ENCODE peak calls at places on chromosome 1, in ten cellular contexts. One of them, this sample, is unnamed.
A peak's percentile ranks its signal among the peaks of the same experiment; 100 is the strongest.

GRCh38 chr1:34378968-34379729 is 202.4 kb downstream of the C1orf94 start:
- DNase-seq in lung: no peak
- DNase-seq in hepatocyte: peak; percentile 30
- DNase-seq in PC-3: no peak
- DNase-seq in breast epithelium: no peak
- DNase-seq in heart left ventricle: no peak
- DNase-seq in keratinocyte: no peak
- DNase-seq in heart right ventricle: no peak
- DNase-seq in fibroblast of lung: peak; percentile 59
- DNase-seq in psoas muscle: no peak
- DNase-seq in this sample: no peak

GRCh38 chr1:112769611-112770010 is 54.5 kb upstream of the PPM1J start:
- DNase-seq in lung: no peak
- DNase-seq in hepatocyte: no peak
- DNase-seq in PC-3: no peak
- DNase-seq in breast epithelium: no peak
- DNase-seq in heart left ventricle: no peak
- DNase-seq in keratinocyte: no peak
- DNase-seq in heart right ventricle: no peak
- DNase-seq in fibroblast of lung: peak; percentile 29
- DNase-seq in psoas muscle: no peak
- DNase-seq in this sample: no peak

GRCh38 chr1:167443757-167444156 is 74.6 kb downstream of the CD247 start:
- DNase-seq in lung: no peak
- DNase-seq in hepatocyte: no peak
- DNase-seq in PC-3: no peak
- DNase-seq in breast epithelium: no peak
- DNase-seq in heart left ventricle: no peak
- DNase-seq in keratinocyte: no peak
- DNase-seq in heart right ventricle: no peak
- DNase-seq in fibroblast of lung: no peak
- DNase-seq in psoas muscle: no peak
- DNase-seq in this sample: no peak

GRCh38 chr1:12276225-12276624 is 46.4 kb downstream of the VPS13D start:
- DNase-seq in lung: no peak
- DNase-seq in hepatocyte: peak; percentile 42
- DNase-seq in PC-3: peak; percentile 53
- DNase-seq in breast epithelium: no peak
- DNase-seq in heart left ventricle: no peak
- DNase-seq in keratinocyte: no peak
- DNase-seq in heart right ventricle: peak; percentile 9
- DNase-seq in fibroblast of lung: peak; percentile 19
- DNase-seq in psoas muscle: no peak
- DNase-seq in this sample: no peak

GRCh38 chr1:223641523-223642039 is 23.9 kb downstream of the CAPN8 start:
- DNase-seq in lung: peak; percentile 63
- DNase-seq in hepatocyte: peak; percentile 34
- DNase-seq in PC-3: peak; percentile 30
- DNase-seq in breast epithelium: no peak
- DNase-seq in heart left ventricle: no peak
- DNase-seq in keratinocyte: no peak
- DNase-seq in heart right ventricle: no peak
- DNase-seq in fibroblast of lung: no peak
- DNase-seq in psoas muscle: no peak
- DNase-seq in this sample: no peak

GRCh38 chr1:33930346-33931114 is 66.7 kb downstream of the HMGB4 start:
- DNase-seq in lung: no peak
- DNase-seq in hepatocyte: no peak
- DNase-seq in PC-3: no peak
- DNase-seq in breast epithelium: no peak
- DNase-seq in heart left ventricle: no peak
- DNase-seq in keratinocyte: no peak
- DNase-seq in heart right ventricle: no peak
- DNase-seq in fibroblast of lung: no peak
- DNase-seq in psoas muscle: no peak
- DNase-seq in this sample: no peak

GRCh38 chr1:63223426-63223825 is 98.9 kb upstream of the FOXD3 start:
- DNase-seq in lung: no peak
- DNase-seq in hepatocyte: no peak
- DNase-seq in PC-3: no peak
- DNase-seq in breast epithelium: no peak
- DNase-seq in heart left ventricle: no peak
- DNase-seq in keratinocyte: no peak
- DNase-seq in heart right ventricle: no peak
- DNase-seq in fibroblast of lung: no peak
- DNase-seq in psoas muscle: no peak
- DNase-seq in this sample: no peak

GRCh38 chr1:170498896-170499295 is 33.1 kb upstream of the GORAB start:
- DNase-seq in lung: no peak
- DNase-seq in hepatocyte: no peak
- DNase-seq in PC-3: no peak
- DNase-seq in breast epithelium: no peak
- DNase-seq in heart left ventricle: no peak
- DNase-seq in keratinocyte: no peak
- DNase-seq in heart right ventricle: no peak
- DNase-seq in fibroblast of lung: no peak
- DNase-seq in psoas muscle: no peak
- DNase-seq in this sample: no peak

GRCh38 chr1:205199931-205200299 is 11.6 kb downstream of the DSTYK start:
- DNase-seq in lung: no peak
- DNase-seq in hepatocyte: no peak
- DNase-seq in PC-3: no peak
- DNase-seq in breast epithelium: no peak
- DNase-seq in heart left ventricle: no peak
- DNase-seq in keratinocyte: no peak
- DNase-seq in heart right ventricle: no peak
- DNase-seq in fibroblast of lung: no peak
- DNase-seq in psoas muscle: no peak
- DNase-seq in this sample: no peak

GRCh38 chr1:155051777-155052398 is 772 bp downstream of the ADAM15 start:
- DNase-seq in lung: peak; percentile 75
- DNase-seq in hepatocyte: no peak
- DNase-seq in PC-3: peak; percentile 77
- DNase-seq in breast epithelium: no peak
- DNase-seq in heart left ventricle: peak; percentile 80
- DNase-seq in keratinocyte: no peak
- DNase-seq in heart right ventricle: peak; percentile 79
- DNase-seq in fibroblast of lung: peak; percentile 23
- DNase-seq in psoas muscle: peak; percentile 71
- DNase-seq in this sample: no peak

GRCh38 chr1:93447481-93448291 is at the start of gene FNBP1L:
- DNase-seq in lung: peak; percentile 79
- DNase-seq in hepatocyte: peak; percentile 94
- DNase-seq in PC-3: peak; percentile 83
- DNase-seq in breast epithelium: peak; percentile 80
- DNase-seq in heart left ventricle: peak; percentile 83
- DNase-seq in keratinocyte: no peak
- DNase-seq in heart right ventricle: peak; percentile 81
- DNase-seq in fibroblast of lung: peak; percentile 75
- DNase-seq in psoas muscle: peak; percentile 75
- DNase-seq in this sample: no peak

GRCh38 chr1:54424398-54424797 is 18.2 kb upstream of the SSBP3 start:
- DNase-seq in lung: no peak
- DNase-seq in hepatocyte: no peak
- DNase-seq in PC-3: no peak
- DNase-seq in breast epithelium: no peak
- DNase-seq in heart left ventricle: no peak
- DNase-seq in keratinocyte: no peak
- DNase-seq in heart right ventricle: no peak
- DNase-seq in fibroblast of lung: no peak
- DNase-seq in psoas muscle: no peak
- DNase-seq in this sample: no peak

GRCh38 chr1:54428838-54429513 is 22.8 kb upstream of the SSBP3 start:
- DNase-seq in lung: no peak
- DNase-seq in hepatocyte: no peak
- DNase-seq in PC-3: no peak
- DNase-seq in breast epithelium: no peak
- DNase-seq in heart left ventricle: no peak
- DNase-seq in keratinocyte: no peak
- DNase-seq in heart right ventricle: no peak
- DNase-seq in fibroblast of lung: no peak
- DNase-seq in psoas muscle: no peak
- DNase-seq in this sample: no peak

GRCh38 chr1:54421101-54421504 is 14.9 kb upstream of the SSBP3 start:
- DNase-seq in lung: no peak
- DNase-seq in hepatocyte: no peak
- DNase-seq in PC-3: peak; percentile 50
- DNase-seq in breast epithelium: no peak
- DNase-seq in heart left ventricle: no peak
- DNase-seq in keratinocyte: no peak
- DNase-seq in heart right ventricle: no peak
- DNase-seq in fibroblast of lung: peak; percentile 16
- DNase-seq in psoas muscle: no peak
- DNase-seq in this sample: no peak

GRCh38 chr1:54429838-54430237 is 23.6 kb upstream of the SSBP3 start:
- DNase-seq in lung: no peak
- DNase-seq in hepatocyte: no peak
- DNase-seq in PC-3: no peak
- DNase-seq in breast epithelium: no peak
- DNase-seq in heart left ventricle: no peak
- DNase-seq in keratinocyte: no peak
- DNase-seq in heart right ventricle: no peak
- DNase-seq in fibroblast of lung: no peak
- DNase-seq in psoas muscle: no peak
- DNase-seq in this sample: no peak

GRCh38 chr1:54425152-54425584 is 19.0 kb upstream of the SSBP3 start:
- DNase-seq in lung: no peak
- DNase-seq in hepatocyte: no peak
- DNase-seq in PC-3: no peak
- DNase-seq in breast epithelium: no peak
- DNase-seq in heart left ventricle: no peak
- DNase-seq in keratinocyte: no peak
- DNase-seq in heart right ventricle: no peak
- DNase-seq in fibroblast of lung: no peak
- DNase-seq in psoas muscle: no peak
- DNase-seq in this sample: no peak
- TF ChIP-seq CTCF in lung: no peak
- TF ChIP-seq CTCF in hepatocyte: no peak
- TF ChIP-seq CTCF in PC-3: no peak
- TF ChIP-seq CTCF in breast epithelium: no peak
- TF ChIP-seq CTCF in heart left ventricle: no peak
- TF ChIP-seq CTCF in keratinocyte: no peak
- TF ChIP-seq CTCF in heart right ventricle: no peak
- TF ChIP-seq CTCF in fibroblast of lung: peak; percentile 3
- TF ChIP-seq CTCF in psoas muscle: no peak
- TF ChIP-seq CTCF in this sample: peak; percentile 36

GRCh38 chr1:8015036-8015808 is 10.9 kb downstream of the ERRFI1 start:
- DNase-seq in lung: no peak
- DNase-seq in hepatocyte: peak; percentile 80
- DNase-seq in PC-3: peak; percentile 91
- DNase-seq in breast epithelium: no peak
- DNase-seq in heart left ventricle: peak; percentile 56
- DNase-seq in keratinocyte: no peak
- DNase-seq in heart right ventricle: peak; percentile 78
- DNase-seq in fibroblast of lung: peak; percentile 86
- DNase-seq in psoas muscle: no peak
- DNase-seq in this sample: no peak
- H3K27ac ChIP-seq in lung: peak overlapping the region; percentile 50
- H3K27ac ChIP-seq in hepatocyte: peak overlapping the region; percentile 18
- H3K27ac ChIP-seq in PC-3: peak overlapping the region; percentile 39
- H3K27ac ChIP-seq in breast epithelium: peak overlapping the region; percentile 97
- H3K27ac ChIP-seq in heart left ventricle: no peak overlapping the region
- H3K27ac ChIP-seq in keratinocyte: peak overlapping the region; percentile 59
- H3K27ac ChIP-seq in heart right ventricle: peak overlapping the region; percentile 32
- H3K27ac ChIP-seq in fibroblast of lung: peak overlapping the region; percentile 29
- H3K27ac ChIP-seq in psoas muscle: peak overlapping the region; percentile 62
- H3K27ac ChIP-seq in this sample: peak overlapping the region; percentile 42

GRCh38 chr1:109805486-109806180 is 41.9 kb upstream of the EPS8L3 start:
- DNase-seq in lung: no peak
- DNase-seq in hepatocyte: no peak
- DNase-seq in PC-3: no peak
- DNase-seq in breast epithelium: peak; percentile 12
- DNase-seq in heart left ventricle: no peak
- DNase-seq in keratinocyte: no peak
- DNase-seq in heart right ventricle: no peak
- DNase-seq in fibroblast of lung: peak; percentile 57
- DNase-seq in psoas muscle: no peak
- DNase-seq in this sample: no peak

GRCh38 chr1:109807398-109807795 is 43.7 kb upstream of the EPS8L3 start:
- DNase-seq in lung: no peak
- DNase-seq in hepatocyte: no peak
- DNase-seq in PC-3: no peak
- DNase-seq in breast epithelium: peak; percentile 25
- DNase-seq in heart left ventricle: no peak
- DNase-seq in keratinocyte: no peak
- DNase-seq in heart right ventricle: no peak
- DNase-seq in fibroblast of lung: no peak
- DNase-seq in psoas muscle: no peak
- DNase-seq in this sample: no peak

GRCh38 chr1:109807822-109808680 is 44.3 kb upstream of the EPS8L3 start:
- DNase-seq in lung: no peak
- DNase-seq in hepatocyte: no peak
- DNase-seq in PC-3: peak; percentile 70
- DNase-seq in breast epithelium: peak; percentile 24
- DNase-seq in heart left ventricle: no peak
- DNase-seq in keratinocyte: no peak
- DNase-seq in heart right ventricle: no peak
- DNase-seq in fibroblast of lung: peak; percentile 76
- DNase-seq in psoas muscle: no peak
- DNase-seq in this sample: no peak

GRCh38 chr1:109806733-109807397 is 43.1 kb upstream of the EPS8L3 start:
- DNase-seq in lung: no peak
- DNase-seq in hepatocyte: no peak
- DNase-seq in PC-3: no peak
- DNase-seq in breast epithelium: peak; percentile 35
- DNase-seq in heart left ventricle: no peak
- DNase-seq in keratinocyte: no peak
- DNase-seq in heart right ventricle: no peak
- DNase-seq in fibroblast of lung: no peak
- DNase-seq in psoas muscle: peak; percentile 35
- DNase-seq in this sample: no peak

DNA sequence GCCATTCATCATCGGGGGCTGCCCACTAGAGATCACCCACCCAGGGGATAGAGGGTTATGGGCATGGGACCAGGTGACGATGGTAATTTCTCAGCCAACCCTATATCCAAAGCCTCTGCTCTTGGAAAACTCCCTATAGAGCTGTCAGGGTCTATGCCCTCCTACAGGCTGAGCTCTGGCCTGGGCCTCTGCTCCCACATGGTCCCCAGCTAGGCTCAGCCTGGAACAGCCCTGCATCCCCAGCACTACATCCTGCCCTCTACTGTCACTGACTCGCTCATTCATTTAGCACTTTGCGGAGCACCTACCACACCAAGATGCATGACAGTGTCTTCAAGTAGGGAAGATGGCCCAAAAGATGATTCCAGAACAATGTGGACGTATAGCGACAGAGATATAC is 45.0 kb upstream of the EPS8L3 start:
- DNase-seq in lung: no peak
- DNase-seq in hepatocyte: no peak
- DNase-seq in PC-3: no peak
- DNase-seq in breast epithelium: peak; percentile 25
- DNase-seq in heart left ventricle: no peak
- DNase-seq in keratinocyte: no peak
- DNase-seq in heart right ventricle: no peak
- DNase-seq in fibroblast of lung: no peak
- DNase-seq in psoas muscle: no peak
- DNase-seq in this sample: no peak
- TF ChIP-seq CTCF in lung: no peak
- TF ChIP-seq CTCF in hepatocyte: no peak
- TF ChIP-seq CTCF in PC-3: no peak
- TF ChIP-seq CTCF in breast epithelium: no peak
- TF ChIP-seq CTCF in heart left ventricle: no peak
- TF ChIP-seq CTCF in keratinocyte: no peak
- TF ChIP-seq CTCF in heart right ventricle: no peak
- TF ChIP-seq CTCF in fibroblast of lung: no peak
- TF ChIP-seq CTCF in psoas muscle: no peak
- TF ChIP-seq CTCF in this sample: no peak

GRCh38 chr1:38989979-38990378 is 1.1 kb upstream of the AKIRIN1 start:
- DNase-seq in lung: no peak
- DNase-seq in hepatocyte: no peak
- DNase-seq in PC-3: no peak
- DNase-seq in breast epithelium: no peak
- DNase-seq in heart left ventricle: no peak
- DNase-seq in keratinocyte: no peak
- DNase-seq in heart right ventricle: no peak
- DNase-seq in fibroblast of lung: no peak
- DNase-seq in psoas muscle: no peak
- DNase-seq in this sample: no peak
- H3K27ac ChIP-seq in lung: peak overlapping the region; percentile 82
- H3K27ac ChIP-seq in hepatocyte: peak overlapping the region; percentile 93
- H3K27ac ChIP-seq in PC-3: no peak overlapping the region
- H3K27ac ChIP-seq in breast epithelium: peak overlapping the region; percentile 95
- H3K27ac ChIP-seq in heart left ventricle: peak overlapping the region; percentile 90
- H3K27ac ChIP-seq in keratinocyte: peak overlapping the region; percentile 82
- H3K27ac ChIP-seq in heart right ventricle: peak overlapping the region; percentile 97
- H3K27ac ChIP-seq in fibroblast of lung: no peak overlapping the region
- H3K27ac ChIP-seq in psoas muscle: peak overlapping the region; percentile 94
- H3K27ac ChIP-seq in this sample: no peak overlapping the region